ENCODE peak calls at places on chromosomes 5 and 9, in ten cellular contexts. A is fibroblast of mammary gland, K is uterus, H is progenitor cell of endocrine pancreas, V is GM20000, T is choroid plexus epithelial cell, J is HFFc6, I is stomach, X is esophagus squamous epithelium, Z is suprapubic skin. G is an unnamed sample.

GRCh38 chr9:69645488-69645887 is 26.7 kb downstream of the APBA1 start:
- DNase-seq in A (no peak), K (no peak), H (no peak), V (no peak), T (no peak), J (no peak), I (peak), X (no peak), Z (peak), G (no peak)

GRCh38 chr5:110288766-110289165 is 437.7 kb downstream of the TMEM232 start:
- DNase-seq in A (peak), K (no peak), H (no peak), V (no peak), T (peak), J (no peak), I (no peak), X (no peak), Z (no peak), G (peak)

GRCh38 chr9:36258989-36259315 is 704 bp upstream of the GNE start:
- DNase-seq in A (peak), K (peak), H (no peak), V (no peak), T (no peak), J (no peak), I (no peak), X (no peak), Z (no peak), G (no peak)

GRCh38 chr5:30098940-30099339 is 1094.5 kb upstream of the CDH6 start:
- DNase-seq in A (no peak), K (no peak), H (no peak), V (no peak), T (no peak), J (no peak), I (no peak), X (no peak), Z (no peak), G (no peak)

GRCh38 chr9:129037767-129038098 is 1.3 kb downstream of the MIGA2 start:
- DNase-seq in A (no peak), K (no peak), H (no peak), V (no peak), T (no peak), J (no peak), I (no peak), X (no peak), Z (no peak), G (no peak)

GRCh38 chr5:82991678-82992323 is 85.4 kb downstream of the TMEM167A start:
- DNase-seq in A (peak), K (no peak), H (no peak), V (no peak), T (peak), J (no peak), I (no peak), X (no peak), Z (no peak), G (no peak)

GRCh38 chr9:70049236-70049635 is 5.6 kb downstream of the MAMDC2 start:
- DNase-seq in A (peak), K (peak), H (no peak), V (no peak), T (peak), J (peak), I (peak), X (no peak), Z (peak), G (no peak)

GRCh38 chr5:171701138-171701537 is 84.5 kb upstream of the SMIM23 start:
- DNase-seq in A (no peak), K (no peak), H (no peak), V (no peak), T (no peak), J (no peak), I (no peak), X (no peak), Z (peak), G (no peak)

GRCh38 chr5:97544279-97545077 is 361.4 kb upstream of the RIOK2 start:
- DNase-seq in A (peak), K (no peak), H (no peak), V (no peak), T (peak), J (no peak), I (no peak), X (no peak), Z (no peak), G (no peak)

GRCh38 chr5:150609843-150610584 is 30.4 kb upstream of the SYNPO start:
- DNase-seq in A (no peak), K (no peak), H (no peak), V (no peak), T (no peak), J (no peak), I (peak), X (no peak), Z (no peak), G (no peak)

GRCh38 chr5:150070277-150070638 is 16.1 kb downstream of the CSF1R start:
- DNase-seq in A (no peak), K (peak), H (no peak), V (no peak), T (no peak), J (no peak), I (no peak), X (no peak), Z (peak), G (no peak)

GRCh38 chr5:19125956-19126713 is 861.9 kb downstream of the CDH18 start:
- DNase-seq in A (no peak), K (no peak), H (no peak), V (no peak), T (no peak), J (no peak), I (no peak), X (no peak), Z (no peak), G (no peak)

GRCh38 chr5:144122081-144122480 is 48.4 kb downstream of the YIPF5 start:
- DNase-seq in A (no peak), K (no peak), H (no peak), V (no peak), T (no peak), J (no peak), I (no peak), X (no peak), Z (no peak), G (no peak)

GRCh38 chr9:130017035-130017909 is 25.7 kb downstream of the FNBP1 start:
- DNase-seq in A (no peak), K (no peak), H (no peak), V (no peak), T (peak), J (no peak), I (no peak), X (no peak), Z (no peak), G (no peak)

GRCh38 chr9:136943291-136944093 is 1.0 kb downstream of the FBXW5 start:
- DNase-seq in A (peak), K (no peak), H (no peak), V (peak), T (peak), J (peak), I (peak), X (no peak), Z (peak), G (no peak)

GRCh38 chr5:57117601-57118000 is 56.3 kb upstream of the GPBP1 start:
- DNase-seq in A (peak), K (no peak), H (no peak), V (no peak), T (no peak), J (no peak), I (no peak), X (no peak), Z (no peak), G (no peak)

GRCh38 chr9:137198051-137198747 is 2.3 kb downstream of the TPRN start:
- DNase-seq in A (no peak), K (no peak), H (no peak), V (no peak), T (no peak), J (no peak), I (peak), X (no peak), Z (no peak), G (no peak)

GRCh38 chr9:116154976-116155699 is 1.5 kb downstream of the PAPPA start:
- DNase-seq in A (peak), K (peak), H (no peak), V (peak), T (peak), J (no peak), I (no peak), X (no peak), Z (no peak), G (no peak)

DNA sequence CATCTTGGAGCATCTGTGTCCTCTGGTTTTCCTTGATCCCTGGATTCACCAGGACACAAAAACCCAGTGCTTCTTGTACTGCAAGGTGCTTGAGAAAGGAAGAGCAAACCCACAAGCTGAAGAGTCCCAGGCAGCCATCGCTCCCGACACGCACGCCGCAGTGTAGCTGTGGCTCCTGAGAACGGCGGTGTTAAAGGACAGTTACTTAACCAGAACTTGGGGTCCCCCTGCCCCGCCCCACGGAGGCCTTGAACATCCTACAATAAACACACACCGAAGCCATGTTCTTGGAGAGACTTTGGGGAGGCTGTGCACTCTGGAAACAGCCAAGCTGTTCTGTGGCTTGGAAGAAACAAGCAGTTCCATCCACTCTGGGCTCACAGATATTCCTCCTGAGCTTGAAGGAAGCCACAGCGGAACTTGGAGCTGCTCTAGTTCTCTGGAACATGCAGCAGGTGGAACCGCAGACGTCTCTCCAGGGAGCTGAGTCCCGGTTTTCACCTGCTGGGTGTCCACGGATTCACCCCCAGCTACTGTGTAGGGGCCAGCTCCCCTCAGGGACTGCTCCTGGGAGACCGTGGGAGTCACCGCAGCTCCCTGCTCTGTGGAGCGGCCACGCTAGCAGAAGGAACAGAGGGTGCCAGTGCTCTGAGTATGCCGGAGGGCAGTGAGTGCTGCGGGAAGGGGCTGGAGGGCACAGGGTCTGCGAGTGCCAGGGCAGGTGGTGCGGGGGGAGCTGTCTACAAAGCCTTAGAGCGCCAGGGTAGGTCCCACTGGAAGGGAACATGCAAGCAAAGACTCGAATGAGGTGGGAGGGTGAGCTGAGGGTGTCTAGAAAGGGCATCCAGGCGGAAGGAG is 107.3 kb downstream of the ADAMTS2 start:
- DNase-seq in A (no peak), K (peak), H (no peak), V (no peak), T (no peak), J (no peak), I (no peak), X (no peak), Z (peak), G (no peak)
- TF ChIP-seq CTCF in A (no peak), K (no peak), H (no peak), V (no peak), T (no peak), J (no peak), I (no peak), X (no peak), Z (no peak), G (no peak)

GRCh38 chr9:93549636-93550035 is 26.7 kb upstream of the PHF2 start:
- DNase-seq in A (no peak), K (no peak), H (no peak), V (no peak), T (no peak), J (no peak), I (no peak), X (no peak), Z (no peak), G (no peak)
- TF ChIP-seq CTCF in A (no peak), K (no peak), H (no peak), V (no peak), T (no peak), J (no peak), I (no peak), X (no peak), Z (no peak), G (no peak)

DNA sequence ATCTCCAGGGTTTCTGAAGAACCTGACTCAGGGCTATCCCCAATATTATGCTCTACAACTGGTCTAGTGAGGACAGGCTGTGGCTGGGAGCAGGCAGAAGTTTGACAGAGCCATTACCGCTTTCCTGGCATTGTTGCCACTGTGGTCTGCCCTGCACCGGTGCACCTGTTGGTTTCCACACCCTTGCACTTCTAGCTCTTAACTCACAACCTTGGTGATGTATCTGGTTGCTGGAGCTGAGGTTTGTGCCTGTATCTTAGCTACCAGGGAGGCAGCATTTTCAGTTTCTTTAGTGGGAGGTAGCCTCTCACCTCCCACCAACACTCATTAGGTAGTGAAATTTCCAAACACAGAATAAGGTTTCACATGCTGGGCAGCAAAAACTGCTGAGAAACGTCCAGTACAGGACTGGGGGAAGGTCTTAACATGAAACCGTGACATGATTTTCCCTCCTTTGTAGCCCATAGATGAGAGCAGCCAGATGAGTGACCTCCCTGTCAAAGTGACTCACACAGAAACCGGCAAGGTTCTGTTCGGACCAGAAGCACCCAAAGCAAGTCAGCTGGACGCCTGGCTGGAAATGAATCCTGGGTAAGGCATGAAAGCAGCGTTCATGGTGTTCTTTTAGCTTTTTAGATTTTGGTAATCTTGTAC is 57.7 kb downstream of the SMARCA2 start:
- DNase-seq in A (no peak), K (no peak), H (no peak), V (no peak), T (no peak), J (no peak), I (no peak), X (no peak), Z (no peak), G (no peak)
- TF ChIP-seq CTCF in A (no peak), K (no peak), H (no peak), V (no peak), T (no peak), J (no peak), I (no peak), X (no peak), Z (no peak), G (no peak)

GRCh38 chr9:134558124-134558805 is 83.3 kb upstream of the COL5A1 start:
- DNase-seq in A (no peak), K (peak), H (no peak), V (no peak), T (no peak), J (no peak), I (no peak), X (no peak), Z (peak), G (no peak)
- TF ChIP-seq CTCF in A (no peak), K (no peak), H (no peak), V (no peak), T (peak), J (no peak), I (no peak), X (no peak), Z (no peak), G (no peak)

DNA sequence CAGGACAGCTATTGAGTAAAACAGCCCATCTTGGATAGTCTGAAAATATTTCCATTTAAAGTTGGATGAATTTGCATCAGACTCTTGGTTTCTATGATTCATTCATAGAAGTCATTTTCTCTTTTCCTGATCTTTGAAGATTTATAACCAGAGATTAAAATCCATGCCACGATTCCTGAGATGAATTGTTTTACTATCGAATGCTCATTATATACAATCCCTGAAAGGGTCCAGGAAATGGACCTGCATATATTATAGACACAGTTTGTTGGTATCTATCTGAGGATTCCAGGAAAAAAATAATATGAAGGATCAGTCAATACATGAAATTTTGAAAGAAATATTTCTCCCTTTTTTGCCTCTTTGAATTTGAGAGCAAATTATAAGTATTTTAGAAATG is 99.0 kb downstream of the ICE1 start:
- DNase-seq in A (no peak), K (no peak), H (no peak), V (no peak), T (no peak), J (no peak), I (no peak), X (no peak), Z (no peak), G (no peak)
- TF ChIP-seq CTCF in A (no peak), K (no peak), H (no peak), V (no peak), T (no peak), J (no peak), I (no peak), X (no peak), Z (no peak), G (no peak)

G was measured in D721Med.